ENCODE peak calls at places on chromosomes 5 and 9, in six cellular contexts. One of them, this sample, is unnamed.

GRCh38 chr5:1190915-1191314 is 10.5 kb upstream of the SLC6A19 start:
- DNase-seq in ascending aorta: no peak
- DNase-seq in A549: no peak
- DNase-seq in cardiac muscle cell: no peak
- DNase-seq in Peyer's patch: peak; percentile 13
- DNase-seq in neural progenitor cell: no peak
- DNase-seq in this sample: no peak

GRCh38 chr5:74123928-74124327 is 497.9 kb downstream of the ARHGEF28 start:
- DNase-seq in ascending aorta: no peak
- DNase-seq in A549: no peak
- DNase-seq in cardiac muscle cell: no peak
- DNase-seq in Peyer's patch: no peak
- DNase-seq in neural progenitor cell: no peak
- DNase-seq in this sample: no peak

GRCh38 chr5:129074903-129075302 is 19.6 kb upstream of the ISOC1 start:
- DNase-seq in ascending aorta: no peak
- DNase-seq in A549: no peak
- DNase-seq in cardiac muscle cell: no peak
- DNase-seq in Peyer's patch: no peak
- DNase-seq in neural progenitor cell: no peak
- DNase-seq in this sample: no peak

GRCh38 chr5:170329524-170329923 is 31.9 kb upstream of the LCP2 start:
- DNase-seq in ascending aorta: no peak
- DNase-seq in A549: no peak
- DNase-seq in cardiac muscle cell: no peak
- DNase-seq in Peyer's patch: no peak
- DNase-seq in neural progenitor cell: no peak
- DNase-seq in this sample: no peak

GRCh38 chr5:136629125-136629790 is 263.9 kb upstream of the TRPC7 start:
- DNase-seq in ascending aorta: no peak
- DNase-seq in A549: no peak
- DNase-seq in cardiac muscle cell: no peak
- DNase-seq in Peyer's patch: no peak
- DNase-seq in neural progenitor cell: peak; percentile 16
- DNase-seq in this sample: no peak

GRCh38 chr5:172283862-172284274 is 304 bp upstream of the UBTD2 start:
- DNase-seq in ascending aorta: peak; percentile 86
- DNase-seq in A549: peak; percentile 81
- DNase-seq in cardiac muscle cell: peak; percentile 90
- DNase-seq in Peyer's patch: peak; percentile 91
- DNase-seq in neural progenitor cell: peak; percentile 95
- DNase-seq in this sample: peak; percentile 82

GRCh38 chr5:92944337-92944736 is 636.7 kb downstream of the NR2F1-AS1 start:
- DNase-seq in ascending aorta: no peak
- DNase-seq in A549: no peak
- DNase-seq in cardiac muscle cell: no peak
- DNase-seq in Peyer's patch: no peak
- DNase-seq in neural progenitor cell: no peak
- DNase-seq in this sample: no peak

GRCh38 chr5:95113489-95113888 is 171.4 kb downstream of the MCTP1 start:
- DNase-seq in ascending aorta: no peak
- DNase-seq in A549: no peak
- DNase-seq in cardiac muscle cell: peak; percentile 0
- DNase-seq in Peyer's patch: no peak
- DNase-seq in neural progenitor cell: peak; percentile 45
- DNase-seq in this sample: no peak

GRCh38 chr5:176639981-176640380 is 7.3 kb upstream of the TSPAN17 start:
- DNase-seq in ascending aorta: no peak
- DNase-seq in A549: no peak
- DNase-seq in cardiac muscle cell: peak; percentile 43
- DNase-seq in Peyer's patch: no peak
- DNase-seq in neural progenitor cell: no peak
- DNase-seq in this sample: no peak

GRCh38 chr5:165405340-165405739 is 1899.9 kb downstream of the MAT2B start:
- DNase-seq in ascending aorta: no peak
- DNase-seq in A549: no peak
- DNase-seq in cardiac muscle cell: no peak
- DNase-seq in Peyer's patch: no peak
- DNase-seq in neural progenitor cell: no peak
- DNase-seq in this sample: no peak

GRCh38 chr5:95781101-95781583 is 41.4 kb downstream of the GLRX start:
- DNase-seq in ascending aorta: peak; percentile 92
- DNase-seq in A549: peak; percentile 85
- DNase-seq in cardiac muscle cell: peak; percentile 90
- DNase-seq in Peyer's patch: peak; percentile 75
- DNase-seq in neural progenitor cell: peak; percentile 87
- DNase-seq in this sample: peak; percentile 38

GRCh38 chr9:113523421-113524141 is 60.1 kb downstream of the RGS3 start:
- DNase-seq in ascending aorta: no peak
- DNase-seq in A549: no peak
- DNase-seq in cardiac muscle cell: peak; percentile 39
- DNase-seq in Peyer's patch: peak; percentile 71
- DNase-seq in neural progenitor cell: no peak
- DNase-seq in this sample: no peak

GRCh38 chr5:177596775-177597238 is 3.1 kb upstream of the B4GALT7 start:
- DNase-seq in ascending aorta: peak; percentile 37
- DNase-seq in A549: no peak
- DNase-seq in cardiac muscle cell: no peak
- DNase-seq in Peyer's patch: no peak
- DNase-seq in neural progenitor cell: no peak
- DNase-seq in this sample: no peak

GRCh38 chr5:6905883-6906282 is 192.7 kb downstream of the TENT4A start:
- DNase-seq in ascending aorta: peak; percentile 62
- DNase-seq in A549: peak; percentile 8
- DNase-seq in cardiac muscle cell: no peak
- DNase-seq in Peyer's patch: no peak
- DNase-seq in neural progenitor cell: no peak
- DNase-seq in this sample: no peak

GRCh38 chr5:56426658-56427057 is 193.5 kb upstream of the ANKRD55 start:
- DNase-seq in ascending aorta: no peak
- DNase-seq in A549: no peak
- DNase-seq in cardiac muscle cell: no peak
- DNase-seq in Peyer's patch: no peak
- DNase-seq in neural progenitor cell: no peak
- DNase-seq in this sample: no peak

GRCh38 chr5:58327289-58327688 is 132.6 kb downstream of the PLK2 start:
- DNase-seq in ascending aorta: no peak
- DNase-seq in A549: no peak
- DNase-seq in cardiac muscle cell: no peak
- DNase-seq in Peyer's patch: no peak
- DNase-seq in neural progenitor cell: no peak
- DNase-seq in this sample: no peak

GRCh38 chr9:79988126-79988525 is 416.4 kb downstream of the TLE4 start:
- DNase-seq in ascending aorta: no peak
- DNase-seq in A549: no peak
- DNase-seq in cardiac muscle cell: no peak
- DNase-seq in Peyer's patch: no peak
- DNase-seq in neural progenitor cell: no peak
- DNase-seq in this sample: no peak

GRCh38 chr5:95667678-95668077 is 15.1 kb downstream of the SPATA9 start:
- DNase-seq in ascending aorta: no peak
- DNase-seq in A549: no peak
- DNase-seq in cardiac muscle cell: no peak
- DNase-seq in Peyer's patch: no peak
- DNase-seq in neural progenitor cell: no peak
- DNase-seq in this sample: no peak

GRCh38 chr5:159912033-159912800 is 4.1 kb upstream of the ADRA1B start:
- DNase-seq in ascending aorta: peak; percentile 82
- DNase-seq in A549: peak; percentile 78
- DNase-seq in cardiac muscle cell: peak; percentile 90
- DNase-seq in Peyer's patch: no peak
- DNase-seq in neural progenitor cell: no peak
- DNase-seq in this sample: no peak

GRCh38 chr9:129225815-129226214 is 47.8 kb upstream of the IER5L start:
- DNase-seq in ascending aorta: no peak
- DNase-seq in A549: peak; percentile 77
- DNase-seq in cardiac muscle cell: peak; percentile 99
- DNase-seq in Peyer's patch: peak; percentile 56
- DNase-seq in neural progenitor cell: peak; percentile 80
- DNase-seq in this sample: no peak

GRCh38 chr9:80233102-80233843 is 661.5 kb downstream of the TLE4 start:
- DNase-seq in ascending aorta: no peak
- DNase-seq in A549: no peak
- DNase-seq in cardiac muscle cell: no peak
- DNase-seq in Peyer's patch: no peak
- DNase-seq in neural progenitor cell: no peak
- DNase-seq in this sample: no peak

GRCh38 chr5:158754018-158754514 is 345.6 kb downstream of the EBF1 start:
- DNase-seq in ascending aorta: no peak
- DNase-seq in A549: peak; percentile 1
- DNase-seq in cardiac muscle cell: peak; percentile 60
- DNase-seq in Peyer's patch: no peak
- DNase-seq in neural progenitor cell: no peak
- DNase-seq in this sample: no peak

GRCh38 chr9:76451234-76451633 is 7.7 kb upstream of the GCNT1 start:
- DNase-seq in ascending aorta: no peak
- DNase-seq in A549: peak; percentile 18
- DNase-seq in cardiac muscle cell: peak; percentile 83
- DNase-seq in Peyer's patch: no peak
- DNase-seq in neural progenitor cell: no peak
- DNase-seq in this sample: no peak

GRCh38 chr5:179061025-179061424 is 852 bp downstream of the ZNF354C start:
- DNase-seq in ascending aorta: no peak
- DNase-seq in A549: no peak
- DNase-seq in cardiac muscle cell: no peak
- DNase-seq in Peyer's patch: no peak
- DNase-seq in neural progenitor cell: no peak
- DNase-seq in this sample: no peak

GRCh38 chr5:38672059-38672791 is 115.8 kb upstream of the LIFR start:
- DNase-seq in ascending aorta: no peak
- DNase-seq in A549: peak; percentile 85
- DNase-seq in cardiac muscle cell: peak; percentile 94
- DNase-seq in Peyer's patch: no peak
- DNase-seq in neural progenitor cell: no peak
- DNase-seq in this sample: no peak

GRCh38 chr9:5511476-5511875 is 1.1 kb downstream of the PDCD1LG2 start:
- DNase-seq in ascending aorta: no peak
- DNase-seq in A549: no peak
- DNase-seq in cardiac muscle cell: no peak
- DNase-seq in Peyer's patch: no peak
- DNase-seq in neural progenitor cell: no peak
- DNase-seq in this sample: no peak

GRCh38 chr9:5509573-5509972 is 758 bp upstream of the PDCD1LG2 start:
- DNase-seq in ascending aorta: no peak
- DNase-seq in A549: peak; percentile 82
- DNase-seq in cardiac muscle cell: peak; percentile 92
- DNase-seq in Peyer's patch: no peak
- DNase-seq in neural progenitor cell: no peak
- DNase-seq in this sample: no peak

GRCh38 chr9:5510360-5510931 is at the start of gene PDCD1LG2:
- DNase-seq in ascending aorta: no peak
- DNase-seq in A549: no peak
- DNase-seq in cardiac muscle cell: peak; percentile 79
- DNase-seq in Peyer's patch: no peak
- DNase-seq in neural progenitor cell: no peak
- DNase-seq in this sample: no peak

GRCh38 chr9:5511935-5512580 is 1.7 kb downstream of the PDCD1LG2 start:
- DNase-seq in ascending aorta: no peak
- DNase-seq in A549: no peak
- DNase-seq in cardiac muscle cell: no peak
- DNase-seq in Peyer's patch: no peak
- DNase-seq in neural progenitor cell: no peak
- DNase-seq in this sample: no peak

DNA sequence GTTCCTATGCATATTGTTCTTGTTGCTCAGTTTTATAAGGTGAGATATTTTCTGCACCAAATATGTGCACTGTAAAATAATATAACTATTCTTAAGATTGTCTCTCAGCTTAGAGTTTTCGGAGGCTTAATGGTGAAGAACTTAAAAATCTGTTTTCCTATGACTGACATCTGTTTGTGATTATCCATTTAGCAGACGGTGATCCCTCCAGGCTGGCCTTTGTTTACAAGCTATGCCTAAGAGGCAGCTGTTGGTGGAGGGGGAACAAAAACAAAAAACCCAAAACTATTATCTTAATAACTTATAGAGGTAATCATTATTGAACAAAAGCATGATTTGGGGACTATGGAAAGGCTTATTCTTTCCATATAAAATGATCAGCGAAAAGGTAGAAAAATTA is 660 bp downstream of the PDCD1LG2 start:
- DNase-seq in ascending aorta: no peak
- DNase-seq in A549: no peak
- DNase-seq in cardiac muscle cell: no peak
- DNase-seq in Peyer's patch: no peak
- DNase-seq in neural progenitor cell: no peak
- DNase-seq in this sample: no peak
- H3K4me1 ChIP-seq in ascending aorta: no peaks in the 10 kb centered on the region
- H3K4me1 ChIP-seq in A549: peaks cover 24% of the 10 kb centered on the region
- H3K4me1 ChIP-seq in cardiac muscle cell: no peaks in the 10 kb centered on the region
- H3K4me1 ChIP-seq in Peyer's patch: no peaks in the 10 kb centered on the region
- H3K4me1 ChIP-seq in neural progenitor cell: peaks cover 4% of the 10 kb centered on the region
- H3K4me1 ChIP-seq in this sample: peaks cover 8% of the 10 kb centered on the region

GRCh38 chr5:139654875-139655491 is 6.8 kb downstream of the CXXC5 start:
- DNase-seq in ascending aorta: no peak
- DNase-seq in A549: no peak
- DNase-seq in cardiac muscle cell: no peak
- DNase-seq in Peyer's patch: no peak
- DNase-seq in neural progenitor cell: peak; percentile 61
- DNase-seq in this sample: no peak
- H3K27ac ChIP-seq in ascending aorta: peak overlapping the region; percentile 96
- H3K27ac ChIP-seq in A549: peak overlapping the region; percentile 78
- H3K27ac ChIP-seq in cardiac muscle cell: peak overlapping the region; percentile 99
- H3K27ac ChIP-seq in Peyer's patch: peak overlapping the region; percentile 35
- H3K27ac ChIP-seq in neural progenitor cell: no peak overlapping the region
- H3K27ac ChIP-seq in this sample: no peak overlapping the region

DNA sequence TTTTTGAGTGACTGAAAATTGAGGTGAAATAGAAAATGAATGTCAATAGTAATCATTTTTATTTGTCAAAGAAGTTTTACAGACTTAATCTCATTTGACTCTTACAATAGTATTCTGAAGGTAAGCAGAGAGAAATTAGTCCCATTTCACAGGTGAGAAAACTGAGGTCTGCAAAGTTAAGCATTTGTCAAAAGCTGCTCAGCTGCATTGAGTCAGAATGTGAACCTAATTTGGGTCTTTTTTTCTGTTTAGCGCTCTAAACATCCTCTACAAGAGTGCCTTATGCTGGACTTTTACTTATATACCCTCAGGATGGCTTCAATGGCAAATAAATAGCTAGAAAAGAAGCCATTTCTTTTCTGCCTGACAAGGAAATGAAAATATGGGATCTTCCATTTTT is 135.7 kb downstream of the RASGRF2 start:
- DNase-seq in ascending aorta: no peak
- DNase-seq in A549: no peak
- DNase-seq in cardiac muscle cell: no peak
- DNase-seq in Peyer's patch: no peak
- DNase-seq in neural progenitor cell: no peak
- DNase-seq in this sample: no peak
- H3K4me3 ChIP-seq in ascending aorta: no peak overlapping the region
- H3K4me3 ChIP-seq in A549: no peak overlapping the region
- H3K4me3 ChIP-seq in cardiac muscle cell: no peak overlapping the region
- H3K4me3 ChIP-seq in Peyer's patch: no peak overlapping the region
- H3K4me3 ChIP-seq in neural progenitor cell: no peak overlapping the region
- H3K4me3 ChIP-seq in this sample: no peak overlapping the region

DNA sequence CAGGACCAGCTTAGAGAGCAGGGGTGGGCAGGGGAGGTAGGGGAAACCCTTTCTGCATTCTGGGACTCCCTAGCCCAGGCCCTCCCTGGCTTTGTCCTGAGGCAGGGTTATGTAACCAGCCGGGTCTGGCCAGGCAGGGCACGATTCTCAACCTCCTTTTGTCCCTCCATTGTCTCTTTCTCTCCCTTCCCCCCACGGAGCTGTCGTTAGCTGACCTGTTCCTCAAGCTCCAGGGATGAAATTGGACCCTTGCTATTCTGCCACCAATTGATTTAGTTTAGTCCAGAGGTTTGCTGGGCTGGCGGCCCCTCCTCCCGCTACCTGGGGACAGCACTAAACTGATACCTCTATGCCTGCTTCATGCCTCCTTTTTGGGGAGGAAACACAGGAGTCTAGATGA is 9.4 kb upstream of the NDST1 start:
- DNase-seq in ascending aorta: no peak
- DNase-seq in A549: no peak
- DNase-seq in cardiac muscle cell: no peak
- DNase-seq in Peyer's patch: no peak
- DNase-seq in neural progenitor cell: peak; percentile 92
- DNase-seq in this sample: no peak
- H3K4me1 ChIP-seq in ascending aorta: peaks cover 27% of the 10 kb centered on the region
- H3K4me1 ChIP-seq in A549: peaks cover 79% of the 10 kb centered on the region
- H3K4me1 ChIP-seq in cardiac muscle cell: peaks cover 36% of the 10 kb centered on the region
- H3K4me1 ChIP-seq in Peyer's patch: peaks cover 13% of the 10 kb centered on the region
- H3K4me1 ChIP-seq in neural progenitor cell: peaks cover 57% of the 10 kb centered on the region
- H3K4me1 ChIP-seq in this sample: no peaks in the 10 kb centered on the region

This sample was measured in naive thymus-derived CD4-positive, alpha-beta T cell.